ENCODE peak calls at places on chromosomes 5 and 9, in six cellular contexts. One of them, this sample, is unnamed.

GRCh38 chr5:157459715-157460599 is at the start of gene NIPAL4:
- DNase-seq in cardiac muscle cell: peak
- DNase-seq in H1: no peak
- DNase-seq in NCI-H2171 treated with DMSO at 0.1 percent for 48 hours: no peak
- DNase-seq in dorsolateral prefrontal cortex: no peak
- DNase-seq in stimulated activated CD4-positive, alpha-beta T cell treated with anti-CD3 and anti-CD28 coated beads, TNF-alpha, amount 100 ng/mL, for 1 hour: no peak
- DNase-seq in this sample: peak

GRCh38 chr5:88675159-88675757 is 207.7 kb downstream of the MEF2C start:
- DNase-seq in cardiac muscle cell: no peak
- DNase-seq in dorsolateral prefrontal cortex: no peak
- DNase-seq in stimulated activated CD4-positive, alpha-beta T cell treated with anti-CD3 and anti-CD28 coated beads, TNF-alpha, amount 100 ng/mL, for 1 hour: no peak
- DNase-seq in NCI-H2171 treated with DMSO at 0.1 percent for 48 hours: peak
- DNase-seq in H1: no peak
- DNase-seq in this sample: peak

GRCh38 chr5:39014544-39014943 is 59.7 kb downstream of the RICTOR start:
- DNase-seq in stimulated activated CD4-positive, alpha-beta T cell treated with anti-CD3 and anti-CD28 coated beads, TNF-alpha, amount 100 ng/mL, for 1 hour: no peak
- DNase-seq in cardiac muscle cell: no peak
- DNase-seq in H1: no peak
- DNase-seq in NCI-H2171 treated with DMSO at 0.1 percent for 48 hours: no peak
- DNase-seq in dorsolateral prefrontal cortex: no peak
- DNase-seq in this sample: no peak

GRCh38 chr5:172179032-172179989 is 8.7 kb downstream of the STK10 start:
- DNase-seq in H1: no peak
- DNase-seq in dorsolateral prefrontal cortex: no peak
- DNase-seq in NCI-H2171 treated with DMSO at 0.1 percent for 48 hours: no peak
- DNase-seq in cardiac muscle cell: peak
- DNase-seq in stimulated activated CD4-positive, alpha-beta T cell treated with anti-CD3 and anti-CD28 coated beads, TNF-alpha, amount 100 ng/mL, for 1 hour: no peak
- DNase-seq in this sample: no peak

GRCh38 chr9:98944130-98945074 is 695 bp downstream of the COL15A1 start:
- DNase-seq in dorsolateral prefrontal cortex: no peak
- DNase-seq in H1: no peak
- DNase-seq in cardiac muscle cell: peak
- DNase-seq in NCI-H2171 treated with DMSO at 0.1 percent for 48 hours: peak
- DNase-seq in stimulated activated CD4-positive, alpha-beta T cell treated with anti-CD3 and anti-CD28 coated beads, TNF-alpha, amount 100 ng/mL, for 1 hour: no peak
- DNase-seq in this sample: no peak

GRCh38 chr5:127894461-127894860 is 189.1 kb upstream of the SLC12A2 start:
- DNase-seq in dorsolateral prefrontal cortex: no peak
- DNase-seq in NCI-H2171 treated with DMSO at 0.1 percent for 48 hours: no peak
- DNase-seq in stimulated activated CD4-positive, alpha-beta T cell treated with anti-CD3 and anti-CD28 coated beads, TNF-alpha, amount 100 ng/mL, for 1 hour: no peak
- DNase-seq in H1: no peak
- DNase-seq in cardiac muscle cell: no peak
- DNase-seq in this sample: no peak

GRCh38 chr9:19113964-19114679 is 11.4 kb upstream of the HAUS6 start:
- DNase-seq in cardiac muscle cell: no peak
- DNase-seq in stimulated activated CD4-positive, alpha-beta T cell treated with anti-CD3 and anti-CD28 coated beads, TNF-alpha, amount 100 ng/mL, for 1 hour: no peak
- DNase-seq in H1: no peak
- DNase-seq in dorsolateral prefrontal cortex: no peak
- DNase-seq in NCI-H2171 treated with DMSO at 0.1 percent for 48 hours: no peak
- DNase-seq in this sample: no peak

GRCh38 chr9:68781866-68782265 is 76.8 kb downstream of the PIP5K1B start:
- DNase-seq in NCI-H2171 treated with DMSO at 0.1 percent for 48 hours: no peak
- DNase-seq in cardiac muscle cell: no peak
- DNase-seq in dorsolateral prefrontal cortex: no peak
- DNase-seq in stimulated activated CD4-positive, alpha-beta T cell treated with anti-CD3 and anti-CD28 coated beads, TNF-alpha, amount 100 ng/mL, for 1 hour: no peak
- DNase-seq in H1: no peak
- DNase-seq in this sample: no peak

GRCh38 chr9:34176089-34176488 is 2.8 kb upstream of the UBAP1 start:
- DNase-seq in dorsolateral prefrontal cortex: no peak
- DNase-seq in NCI-H2171 treated with DMSO at 0.1 percent for 48 hours: no peak
- DNase-seq in cardiac muscle cell: no peak
- DNase-seq in H1: no peak
- DNase-seq in stimulated activated CD4-positive, alpha-beta T cell treated with anti-CD3 and anti-CD28 coated beads, TNF-alpha, amount 100 ng/mL, for 1 hour: no peak
- DNase-seq in this sample: no peak

GRCh38 chr5:52139888-52140580 is 647.7 kb upstream of the ITGA1 start:
- DNase-seq in H1: no peak
- DNase-seq in NCI-H2171 treated with DMSO at 0.1 percent for 48 hours: peak
- DNase-seq in cardiac muscle cell: no peak
- DNase-seq in stimulated activated CD4-positive, alpha-beta T cell treated with anti-CD3 and anti-CD28 coated beads, TNF-alpha, amount 100 ng/mL, for 1 hour: no peak
- DNase-seq in dorsolateral prefrontal cortex: no peak
- DNase-seq in this sample: no peak

GRCh38 chr5:59293700-59294099 is 599.8 kb downstream of the PDE4D start:
- DNase-seq in dorsolateral prefrontal cortex: no peak
- DNase-seq in H1: no peak
- DNase-seq in NCI-H2171 treated with DMSO at 0.1 percent for 48 hours: no peak
- DNase-seq in stimulated activated CD4-positive, alpha-beta T cell treated with anti-CD3 and anti-CD28 coated beads, TNF-alpha, amount 100 ng/mL, for 1 hour: no peak
- DNase-seq in cardiac muscle cell: no peak
- DNase-seq in this sample: no peak

This sample was measured in head of caudate nucleus.